ENCODE peak calls at places on chromosomes 6 and 20, in four cellular contexts. T, Y, B and S are unnamed samples.

GRCh38 chr6:130600880-130601341 is 226.3 kb upstream of the SMLR1 start:
- DNase-seq in B (peak; percentile 99), T (peak; percentile 49), Y (no peak), S (no peak)

GRCh38 chr20:50260480-50261221 is 70.0 kb downstream of the CEBPB start:
- DNase-seq in Y (no peak), T (no peak), B (no peak), S (no peak)

GRCh38 chr20:1060985-1061384 is 57.4 kb upstream of the PSMF1 start:
- DNase-seq in T (no peak), Y (no peak), B (no peak), S (no peak)

GRCh38 chr20:43680976-43681375 is 14.1 kb downstream of the MYBL2 start:
- DNase-seq in Y (peak; percentile 60), T (no peak), B (no peak), S (no peak)

GRCh38 chr20:57266251-57267157 is at the start of gene BMP7:
- DNase-seq in B (no peak), Y (no peak), T (no peak), S (no peak)

GRCh38 chr20:58557713-58558335 is 42.6 kb upstream of the APCDD1L start:
- DNase-seq in B (no peak), Y (no peak), T (no peak), S (no peak)

GRCh38 chr20:58625585-58625984 is 25.5 kb upstream of the STX16 start:
- DNase-seq in T (no peak), B (no peak), Y (no peak), S (no peak)

GRCh38 chr20:36181934-36182603 is 27.5 kb downstream of the EPB41L1 start:
- DNase-seq in B (peak; percentile 22), Y (no peak), T (peak; percentile 76), S (no peak)

GRCh38 chr6:157586476-157587126 is 205.6 kb downstream of the ZDHHC14 start:
- DNase-seq in Y (no peak), T (no peak), B (no peak), S (no peak)

GRCh38 chr6:8627085-8627861 is 191.9 kb upstream of the SLC35B3 start:
- DNase-seq in Y (peak; percentile 34), B (peak; percentile 36), T (peak; percentile 46), S (peak; percentile 17)

GRCh38 chr20:50534567-50534966 is 24.4 kb downstream of the PTPN1 start:
- DNase-seq in B (peak; percentile 87), T (peak; percentile 87), Y (no peak), S (no peak)

GRCh38 chr6:36924131-36924530 is 30.4 kb upstream of the PI16 start:
- DNase-seq in B (no peak), Y (no peak), T (no peak), S (no peak)

GRCh38 chr6:168400044-168400443 is 40.9 kb upstream of the SMOC2 start:
- DNase-seq in Y (no peak), B (no peak), T (no peak), S (no peak)

GRCh38 chr20:11469795-11470495 is 447.7 kb upstream of the BTBD3 start:
- DNase-seq in T (peak; percentile 3), Y (no peak), B (no peak), S (no peak)

GRCh38 chr6:161406633-161407032 is 132.8 kb upstream of the AGPAT4 start:
- DNase-seq in Y (no peak), B (peak; percentile 91), T (peak; percentile 87), S (no peak)

GRCh38 chr6:75205776-75206334 is at the start of gene COL12A1:
- DNase-seq in Y (no peak), T (peak; percentile 99), B (peak; percentile 99), S (peak; percentile 31)

GRCh38 chr6:167720456-167721285 is 106.0 kb upstream of the AFDN start:
- DNase-seq in B (no peak), Y (no peak), T (no peak), S (no peak)

GRCh38 chr6:12313992-12314589 is 23.9 kb downstream of the EDN1 start:
- DNase-seq in B (peak; percentile 55), Y (no peak), T (peak; percentile 69), S (no peak)

GRCh38 chr20:19626896-19627295 is 131.2 kb upstream of the RIN2 start:
- DNase-seq in B (no peak), Y (no peak), T (peak; percentile 5), S (no peak)

GRCh38 chr20:58313366-58313765 is 3.9 kb downstream of the RAB22A start:
- DNase-seq in T (no peak), Y (no peak), B (no peak), S (no peak)

GRCh38 chr6:84137989-84138575 is 89.4 kb downstream of the CEP162 start:
- DNase-seq in B (no peak), T (peak; percentile 52), Y (no peak), S (no peak)

GRCh38 chr6:158223926-158224325 is 55.8 kb downstream of the GTF2H5 start:
- DNase-seq in T (no peak), B (no peak), Y (no peak), S (no peak)

GRCh38 chr20:3172126-3172932 is 1.0 kb downstream of the LZTS3 start:
- DNase-seq in Y (no peak), T (no peak), B (no peak), S (peak; percentile 29)

GRCh38 chr6:33014841-33015634 is 5.6 kb upstream of the HLA-DOA start:
- DNase-seq in B (peak; percentile 58), T (peak; percentile 92), Y (peak; percentile 93), S (peak; percentile 73)

GRCh38 chr20:64167676-64168075 is 3.4 kb downstream of the MYT1 start:
- DNase-seq in B (no peak), T (no peak), Y (no peak), S (no peak)

GRCh38 chr6:160067564-160067963 is 54.1 kb upstream of the SLC22A1 start:
- DNase-seq in T (no peak), Y (no peak), B (no peak), S (no peak)

GRCh38 chr20:46764068-46764467 is 54.6 kb downstream of the SLC2A10 start:
- DNase-seq in T (no peak), Y (no peak), B (no peak), S (no peak)

GRCh38 chr6:37709932-37710565 is 12.4 kb upstream of the MDGA1 start:
- DNase-seq in Y (no peak), B (no peak), T (no peak), S (no peak)

GRCh38 chr6:143700684-143701342 is 23.0 kb downstream of the PHACTR2 start:
- DNase-seq in Y (no peak), T (peak; percentile 63), B (peak; percentile 58), S (no peak)

GRCh38 chr6:165850434-165851019 is 187.5 kb upstream of the PDE10A start:
- DNase-seq in Y (peak; percentile 65), B (peak; percentile 10), T (peak; percentile 75), S (peak; percentile 83)

GRCh38 chr6:110811187-110811586 is 4.1 kb downstream of the CDK19 start:
- DNase-seq in Y (peak; percentile 74), T (no peak), B (no peak), S (peak; percentile 79)

GRCh38 chr6:79031821-79032590 is 46.0 kb downstream of the PHIP start:
- DNase-seq in T (peak; percentile 44), B (peak; percentile 84), Y (no peak), S (no peak)

GRCh38 chr6:170291271-170292110 is 613 bp upstream of the DLL1 start:
- DNase-seq in Y (peak; percentile 48), T (no peak), B (no peak), S (peak; percentile 74)
- TF ChIP-seq CTCF in Y (no peak), T (no peak), B (no peak), S (peak; percentile 30)

GRCh38 chr6:115629415-115629814 is 431.3 kb downstream of the FRK start:
- DNase-seq in B (no peak), T (no peak), Y (no peak), S (no peak)

GRCh38 chr6:115634131-115634530 is 426.6 kb downstream of the FRK start:
- DNase-seq in T (no peak), B (no peak), Y (no peak), S (no peak)

GRCh38 chr6:115634899-115635298 is 425.8 kb downstream of the FRK start:
- DNase-seq in Y (no peak), B (no peak), T (no peak), S (no peak)
- TF ChIP-seq CTCF in Y (no peak), B (no peak), T (no peak), S (no peak)

GRCh38 chr6:139010674-139011073 is 17.9 kb upstream of the ABRACL start:
- DNase-seq in B (no peak), Y (no peak), T (no peak), S (no peak)
- TF ChIP-seq CTCF in B (no peak), Y (no peak), T (no peak), S (no peak)

DNA sequence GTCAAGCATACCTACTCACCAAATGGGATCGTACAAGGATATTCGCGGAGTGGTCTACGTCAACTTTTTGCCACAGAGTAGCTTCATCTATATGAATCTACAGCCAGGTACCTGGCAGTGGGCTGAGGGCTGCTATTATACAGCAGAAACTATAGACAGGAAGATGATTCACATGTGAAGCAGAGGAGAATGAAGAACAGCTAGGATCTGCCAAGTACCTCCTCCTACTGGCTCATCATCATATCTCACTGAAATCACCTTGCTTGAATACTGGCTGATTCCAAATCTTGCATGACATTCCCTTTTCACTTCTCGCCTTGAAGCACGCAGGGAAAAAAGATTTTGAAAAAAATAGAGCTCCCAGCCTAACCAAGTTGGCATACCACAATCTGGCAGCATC is 488.7 kb upstream of the NRSN1 start:
- DNase-seq in B (no peak), T (no peak), Y (no peak), S (no peak)
- TF ChIP-seq CTCF in B (no peak), T (no peak), Y (no peak), S (no peak)

GRCh38 chr20:45305262-45305661 is 1.4 kb upstream of the RBPJL start:
- DNase-seq in B (no peak), Y (no peak), T (no peak), S (no peak)

GRCh38 chr20:45307076-45307645 is 521 bp downstream of the RBPJL start:
- DNase-seq in Y (no peak), T (no peak), B (no peak), S (no peak)

GRCh38 chr20:45306431-45306982 is at the start of gene RBPJL:
- DNase-seq in Y (no peak), T (no peak), B (no peak), S (peak; percentile 69)

GRCh38 chr20:45309075-45309474 is 976 bp upstream of the MATN4 start:
- DNase-seq in B (no peak), Y (no peak), T (no peak), S (no peak)

GRCh38 chr20:45308078-45308778 is at the start of gene MATN4:
- DNase-seq in B (no peak), T (no peak), Y (no peak), S (no peak)
- TF ChIP-seq CTCF in B (no peak), T (no peak), Y (no peak), S (no peak)

DNA sequence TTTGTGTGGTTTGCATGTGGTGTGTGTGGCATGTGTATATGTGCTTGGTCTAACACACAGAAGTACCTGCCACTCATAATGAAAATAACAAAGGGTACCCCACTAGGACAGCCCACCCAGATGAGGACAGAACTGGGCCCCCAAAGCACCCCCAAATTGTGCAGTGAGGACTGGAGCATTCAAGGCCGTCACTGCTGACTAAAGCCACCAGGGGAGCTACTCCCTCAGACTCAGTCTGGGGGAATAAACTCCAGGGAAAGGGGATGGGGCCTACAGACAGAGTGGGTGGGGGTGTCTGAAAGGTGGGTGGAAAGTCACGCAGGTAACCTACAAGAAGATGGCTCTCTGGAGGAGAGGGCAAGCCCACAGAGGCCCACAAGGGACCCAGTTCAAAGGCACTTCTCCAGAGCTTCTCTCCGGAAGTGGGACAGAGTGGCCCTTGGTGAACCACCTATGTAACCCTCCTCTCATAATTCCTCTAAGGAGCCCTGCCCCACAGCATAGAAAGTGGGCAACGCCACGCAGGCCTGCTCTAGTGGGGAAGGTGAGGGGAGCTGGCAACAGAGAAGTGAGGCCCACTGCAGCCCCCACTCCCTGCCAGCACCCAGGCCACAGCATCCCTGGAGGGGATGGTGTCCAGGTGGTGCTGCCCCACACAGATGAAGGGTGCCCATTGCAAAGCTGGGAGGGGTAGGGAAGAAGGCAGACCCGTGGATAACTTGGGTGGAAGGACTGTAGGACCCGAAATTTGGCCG is 122.8 kb upstream of the MAFB start:
- DNase-seq in B (no peak), T (no peak), Y (no peak), S (no peak)
- TF ChIP-seq CTCF in B (no peak), T (no peak), Y (peak; percentile 5), S (no peak)